ENCODE peak calls at places on chromosomes 2 and 18, in six cellular contexts. D is tibial artery; X is B cell; N is stimulated activated naive B cell treated with anti-CD40 and anti-IgM and Interleukin-4, amounts not matched to agents 10 μg/mL and 1 μg/mL and 100 μg/mL, for 72 hours; I is keratinocyte; B is COR-L47. E is an unnamed sample.

GRCh38 chr2:30074023-30074422 is 72.8 kb upstream of the YPEL5 start:
- DNase-seq in B (no peak), N (no peak), X (no peak), D (no peak), I (no peak), E (no peak)

GRCh38 chr2:163735692-163736432 is at the start of gene FIGN:
- DNase-seq in D (peak), I (no peak), X (no peak), B (peak), N (no peak), E (no peak)

GRCh38 chr2:15302154-15302553 is 259.0 kb downstream of the NBAS start:
- DNase-seq in B (no peak), D (no peak), X (no peak), I (no peak), N (no peak), E (no peak)

GRCh38 chr2:44016282-44016681 is 20.5 kb upstream of the LRPPRC start:
- DNase-seq in D (no peak), B (no peak), N (no peak), X (no peak), I (no peak), E (no peak)

GRCh38 chr2:10333247-10333613 is 30.5 kb downstream of the HPCAL1 start:
- DNase-seq in N (no peak), I (no peak), D (no peak), B (no peak), X (no peak), E (no peak)

GRCh38 chr2:217037330-217037729 is 177.5 kb upstream of the TNP1 start:
- DNase-seq in I (no peak), D (no peak), N (no peak), X (no peak), B (no peak), E (no peak)

GRCh38 chr2:147331790-147332419 is 512.9 kb upstream of the ACVR2A start:
- DNase-seq in I (no peak), X (no peak), N (no peak), B (peak), D (no peak), E (peak)

GRCh38 chr2:128468186-128468585 is 149.5 kb upstream of the HS6ST1 start:
- DNase-seq in D (no peak), N (no peak), X (no peak), I (no peak), B (no peak), E (no peak)

GRCh38 chr2:1739961-1740713 is 4.2 kb downstream of the PXDN start:
- DNase-seq in D (no peak), I (no peak), N (no peak), B (no peak), X (no peak), E (no peak)

GRCh38 chr2:212974692-212975091 is 176.7 kb downstream of the IKZF2 start:
- DNase-seq in X (no peak), I (no peak), D (no peak), N (no peak), B (no peak), E (no peak)

GRCh38 chr2:65070172-65070830 is 14.1 kb downstream of the CEP68 start:
- DNase-seq in X (no peak), I (no peak), D (no peak), B (no peak), N (no peak), E (no peak)

GRCh38 chr2:219798430-219798829 is 171.0 kb downstream of the SLC4A3 start:
- DNase-seq in I (no peak), X (no peak), D (no peak), B (no peak), N (no peak), E (no peak)

GRCh38 chr2:46164581-46165301 is 132.5 kb upstream of the EPAS1 start:
- DNase-seq in D (peak), B (no peak), N (no peak), I (peak), X (no peak), E (no peak)

GRCh38 chr18:63823516-63824219 is 48.5 kb downstream of the SERPINB7 start:
- DNase-seq in D (peak), X (no peak), I (no peak), B (peak), N (no peak), E (no peak)

E was measured in GM06990.